ENCODE peak calls at places on chromosomes 11 and 22, in eight cellular contexts. B, I, D, X, Z, A, H and S are unnamed samples.

GRCh38 chr11:32529994-32530588 is 53.5 kb upstream of the EIF3M start:
- DNase-seq in A (no peak), I (no peak), H (no peak), X (no peak), B (peak), Z (no peak), D (no peak), S (no peak)

GRCh38 chr11:113197456-113197855 is 116.9 kb upstream of the TTC12 start:
- DNase-seq in A (no peak), X (no peak), H (no peak), Z (no peak), I (no peak), B (no peak), D (no peak), S (no peak)

GRCh38 chr11:127890026-127890611 is 697.2 kb downstream of the ETS1 start:
- DNase-seq in Z (no peak), H (no peak), A (no peak), B (no peak), I (no peak), X (peak), D (no peak), S (peak)

GRCh38 chr11:34245043-34245442 is 112.8 kb downstream of the ABTB2 start:
- DNase-seq in X (no peak), Z (no peak), D (no peak), A (no peak), I (no peak), H (no peak), B (no peak), S (no peak)

GRCh38 chr11:69531071-69531716 is 49.7 kb downstream of the LINC01488 start:
- DNase-seq in I (no peak), H (peak), B (no peak), A (no peak), X (no peak), Z (no peak), D (no peak), S (no peak)

GRCh38 chr11:64777449-64778222 is 706 bp downstream of the SF1 start:
- DNase-seq in D (peak), A (peak), Z (peak), I (peak), H (peak), B (peak), X (peak), S (peak)

GRCh38 chr11:33419956-33420355 is 162.8 kb downstream of the HIPK3 start:
- DNase-seq in B (no peak), Z (no peak), I (no peak), A (no peak), H (no peak), D (no peak), X (no peak), S (no peak)

GRCh38 chr22:20319041-20319744 is 667 bp downstream of the DGCR6L start:
- DNase-seq in A (no peak), Z (no peak), H (no peak), X (no peak), I (peak), D (peak), B (no peak), S (no peak)

GRCh38 chr22:21641417-21641794 is 696 bp upstream of the SDF2L1 start:
- DNase-seq in B (peak), Z (no peak), X (peak), I (peak), H (no peak), A (peak), D (no peak), S (peak)

GRCh38 chr11:15871904-15872303 is 484.4 kb downstream of the SOX6 start:
- DNase-seq in H (no peak), D (no peak), B (no peak), Z (no peak), A (no peak), I (no peak), X (no peak), S (no peak)

GRCh38 chr22:50445071-50445879 is 29.6 kb downstream of the SBF1 start:
- DNase-seq in B (no peak), D (peak), X (no peak), H (no peak), I (peak), Z (peak), A (no peak), S (no peak)

GRCh38 chr11:66056541-66056940 is 4.4 kb downstream of the SF3B2 start:
- DNase-seq in A (no peak), H (no peak), D (no peak), B (no peak), X (no peak), I (no peak), Z (no peak), S (no peak)

GRCh38 chr22:27654536-27655445 is 146.8 kb downstream of the MN1 start:
- DNase-seq in B (no peak), Z (no peak), I (no peak), A (no peak), H (no peak), D (no peak), X (no peak), S (peak)

GRCh38 chr11:46447544-46447943 is 56.0 kb upstream of the CHRM4 start:
- DNase-seq in B (no peak), X (no peak), H (no peak), D (no peak), A (no peak), Z (no peak), I (no peak), S (no peak)

GRCh38 chr11:46445192-46445591 is 53.6 kb upstream of the CHRM4 start:
- DNase-seq in D (no peak), X (no peak), B (no peak), I (no peak), Z (no peak), A (no peak), H (no peak), S (no peak)

GRCh38 chr11:46445887-46446286 is 54.3 kb upstream of the CHRM4 start:
- DNase-seq in A (no peak), I (no peak), D (no peak), H (no peak), Z (no peak), X (no peak), B (no peak), S (no peak)

GRCh38 chr11:46444305-46444704 is 52.7 kb upstream of the CHRM4 start:
- DNase-seq in D (no peak), X (no peak), Z (no peak), B (no peak), I (no peak), H (no peak), A (no peak), S (no peak)

DNA sequence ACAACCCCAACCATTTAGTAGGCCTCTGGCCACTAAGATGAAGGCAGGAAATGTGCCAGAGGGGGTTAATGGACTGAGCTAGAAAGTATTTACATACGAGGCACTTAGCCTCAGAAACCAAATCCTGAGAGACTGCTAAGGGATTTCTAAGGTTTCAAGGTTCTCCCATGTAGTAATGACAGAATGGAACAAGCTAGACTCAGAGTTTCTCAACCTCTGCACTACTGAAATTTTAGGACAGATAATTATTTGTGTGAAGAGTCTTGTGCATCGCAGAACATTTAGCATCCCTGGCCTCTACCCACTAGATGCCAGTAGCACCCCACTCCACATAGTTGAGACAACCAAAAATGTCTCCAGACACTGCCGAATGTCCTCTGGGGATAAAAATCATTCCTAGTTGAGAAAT is 54.8 kb upstream of the CHRM4 start:
- DNase-seq in I (no peak), H (no peak), D (no peak), B (no peak), X (no peak), A (no peak), Z (no peak), S (peak)
- TF ChIP-seq CTCF in I (peak), H (no peak), D (no peak), B (peak), X (no peak), A (no peak), Z (no peak), S (no peak)

DNA sequence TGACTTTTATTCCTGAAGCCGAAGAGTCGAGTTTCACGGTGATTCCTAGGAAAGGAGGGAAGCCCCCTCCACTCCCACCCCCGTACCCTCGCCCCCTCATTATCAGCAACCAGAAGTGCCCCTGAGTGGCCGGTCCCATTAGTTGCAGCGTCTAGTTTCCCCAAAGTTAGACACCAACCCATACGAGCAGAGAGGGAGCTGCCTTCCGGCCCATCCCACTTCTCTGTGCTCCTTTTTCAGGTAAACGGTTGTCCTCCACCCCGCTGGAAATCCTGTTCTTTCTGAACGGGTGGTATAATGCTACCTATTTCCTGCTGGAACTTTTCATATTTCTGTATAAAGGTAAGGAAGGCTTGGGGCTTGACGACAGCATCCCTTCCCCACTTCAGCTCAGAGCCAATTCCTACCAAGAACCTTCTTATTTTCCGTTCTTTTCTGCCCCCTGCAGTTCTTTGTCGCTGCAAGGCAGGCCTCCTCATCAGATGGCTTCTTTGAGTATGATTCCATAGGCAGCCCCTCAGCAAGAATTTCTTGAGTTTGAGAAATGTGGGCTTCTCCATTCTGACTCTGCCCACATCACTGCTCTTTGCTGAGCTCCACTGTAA is 706 bp downstream of the TMEM216 start:
- DNase-seq in Z (peak), X (peak), B (peak), A (no peak), D (peak), H (no peak), I (no peak), S (no peak)
- TF ChIP-seq CTCF in Z (peak), X (peak), B (peak), A (no peak), D (peak), H (no peak), I (no peak), S (no peak)

GRCh38 chr11:20672575-20672974 is 3.2 kb downstream of the NELL1 start:
- DNase-seq in B (peak), Z (no peak), A (no peak), X (peak), D (peak), H (no peak), I (no peak), S (peak)
- TF ChIP-seq CTCF in B (peak), Z (no peak), A (no peak), X (peak), D (peak), H (no peak), I (no peak), S (peak)

DNA sequence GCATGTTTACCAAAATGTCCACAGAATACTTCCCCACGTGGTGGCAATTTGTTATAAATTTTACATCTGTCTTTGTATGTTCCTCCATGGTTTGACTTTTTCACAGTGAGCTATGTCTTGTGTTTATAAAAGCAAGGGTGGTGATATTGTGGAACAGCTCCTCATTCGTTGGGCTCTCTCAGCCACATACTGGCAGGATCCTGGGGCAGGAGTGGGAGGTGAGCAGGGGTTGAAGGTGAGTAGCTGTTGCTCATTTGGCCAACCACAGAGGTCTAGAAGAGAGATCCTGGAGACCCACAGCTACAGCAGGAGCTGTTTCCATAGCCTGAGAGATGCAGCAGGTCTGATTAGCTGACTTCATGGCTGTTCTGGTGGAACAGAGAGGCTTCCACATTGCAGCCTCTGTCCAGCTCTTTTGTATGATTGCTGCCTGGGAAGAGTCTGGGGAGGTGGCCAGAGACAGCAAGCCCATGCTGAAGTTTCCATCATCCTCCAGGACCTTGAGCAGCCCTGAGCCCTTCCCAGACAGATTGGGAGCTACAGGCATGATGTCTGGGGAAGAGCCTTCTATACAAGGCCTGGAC is 128.1 kb downstream of the LDLRAD3 start:
- DNase-seq in Z (no peak), A (no peak), H (no peak), B (no peak), D (no peak), I (no peak), X (no peak), S (no peak)
- TF ChIP-seq CTCF in Z (no peak), A (no peak), H (no peak), B (no peak), D (no peak), I (no peak), X (no peak), S (no peak)

GRCh38 chr11:130002846-130003716 is 446 bp upstream of the PRDM10 start:
- DNase-seq in H (peak), X (peak), D (peak), B (peak), A (peak), Z (peak), I (peak), S (peak)

GRCh38 chr11:130002352-130002845 is at the start of gene PRDM10:
- DNase-seq in B (peak), Z (peak), I (peak), X (peak), A (peak), D (peak), H (peak), S (peak)

GRCh38 chr11:130001491-130002351 is 914 bp downstream of the PRDM10 start:
- DNase-seq in D (peak), A (peak), I (peak), X (peak), Z (peak), H (no peak), B (no peak), S (peak)

GRCh38 chr11:130000552-130001176 is 2.0 kb downstream of the PRDM10 start:
- DNase-seq in I (no peak), B (no peak), X (no peak), H (no peak), D (no peak), Z (no peak), A (no peak), S (no peak)

DNA sequence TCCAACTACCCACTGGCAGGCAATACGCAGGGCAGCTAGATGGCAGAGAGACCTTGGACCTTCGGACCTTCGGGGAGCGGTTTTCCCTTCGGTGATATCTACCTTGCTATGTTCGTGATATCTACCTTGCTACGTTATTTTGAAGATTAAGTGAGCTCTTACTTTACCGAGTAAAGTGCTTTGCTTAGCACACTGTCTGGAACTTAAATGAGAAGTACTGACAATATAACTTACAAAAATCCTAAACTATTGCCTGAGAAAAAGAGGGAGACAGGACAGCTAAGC is 1.0 kb upstream of the PRDM10 start:
- DNase-seq in B (no peak), D (no peak), H (no peak), I (no peak), Z (no peak), A (no peak), X (no peak), S (no peak)
- TF ChIP-seq CTCF in B (no peak), D (no peak), H (no peak), I (no peak), Z (no peak), A (no peak), X (peak), S (no peak)

GRCh38 chr11:36713715-36714114 is 115.7 kb upstream of the RAG2 start:
- DNase-seq in H (no peak), X (no peak), B (no peak), Z (no peak), I (no peak), A (peak), D (no peak), S (no peak)

GRCh38 chr11:36711104-36711825 is 113.2 kb upstream of the RAG2 start:
- DNase-seq in A (no peak), Z (no peak), I (no peak), H (no peak), D (peak), B (no peak), X (peak), S (peak)
- TF ChIP-seq CTCF in A (no peak), Z (no peak), I (no peak), H (no peak), D (peak), B (no peak), X (peak), S (no peak)

DNA sequence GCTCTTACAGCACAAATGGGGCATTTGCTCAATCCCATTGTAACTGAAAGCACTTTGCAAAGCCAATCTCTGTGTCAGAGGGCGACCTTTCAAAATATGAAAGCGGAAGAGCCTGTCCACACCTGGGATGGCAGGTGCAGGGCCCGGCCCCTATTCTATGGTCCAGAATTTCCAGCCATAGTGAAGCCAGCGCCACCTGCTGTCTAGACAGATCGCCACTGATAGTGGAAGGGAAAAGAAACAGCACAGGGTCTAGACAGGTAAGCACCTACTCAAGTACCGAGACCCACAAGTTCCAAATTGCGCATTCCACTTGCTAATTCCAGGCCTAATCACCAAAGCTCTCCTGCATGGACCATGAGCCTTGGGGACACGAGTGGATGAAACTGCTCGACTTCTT is 141.4 kb downstream of the NTM start:
- DNase-seq in B (peak), D (peak), X (peak), Z (no peak), A (peak), I (no peak), H (no peak), S (no peak)
- TF ChIP-seq CTCF in B (peak), D (peak), X (peak), Z (no peak), A (no peak), I (peak), H (no peak), S (no peak)

GRCh38 chr11:28654191-28654590 is 546.0 kb downstream of the METTL15 start:
- DNase-seq in X (no peak), A (no peak), I (no peak), B (no peak), D (no peak), Z (no peak), H (no peak), S (no peak)
- TF ChIP-seq CTCF in X (no peak), A (no peak), I (no peak), B (no peak), D (no peak), Z (no peak), H (no peak), S (no peak)

GRCh38 chr11:20438637-20439036 is 51.1 kb downstream of the PRMT3 start:
- DNase-seq in H (no peak), Z (no peak), I (no peak), D (no peak), B (no peak), A (no peak), X (no peak), S (no peak)
- TF ChIP-seq CTCF in H (no peak), Z (no peak), I (no peak), D (no peak), B (no peak), A (no peak), X (no peak), S (no peak)